ENCODE peak calls at places on chromosomes 3 and 15, in four cellular contexts. T, R, Y and V are unnamed samples.

GRCh38 chr3:142645236-142645793 is 49.1 kb downstream of the PLS1 start:
- DNase-seq in T (no peak), R (no peak), Y (no peak), V (no peak)

GRCh38 chr3:149605902-149606301 is 51.9 kb downstream of the WWTR1 start:
- DNase-seq in T (no peak), R (no peak), Y (no peak), V (no peak)

GRCh38 chr3:99410789-99411311 is 227.5 kb upstream of the COL8A1 start:
- DNase-seq in T (no peak), R (no peak), Y (no peak), V (no peak)

GRCh38 chr3:42014443-42014945 is 52.6 kb upstream of the ULK4 start:
- DNase-seq in T (no peak), R (no peak), Y (no peak), V (no peak)

GRCh38 chr3:142064454-142064853 is 84.9 kb downstream of the TFDP2 start:
- DNase-seq in T (no peak), R (no peak), Y (no peak), V (no peak)

GRCh38 chr3:195003893-195004289 is 267.1 kb downstream of the XXYLT1 start:
- DNase-seq in T (no peak), R (no peak), Y (no peak), V (no peak)

GRCh38 chr3:65878831-65879230 is 159.9 kb downstream of the MAGI1 start:
- DNase-seq in T (no peak), R (no peak), Y (no peak), V (no peak)

GRCh38 chr3:192917258-192917507 is 473 bp downstream of the MB21D2 start:
- DNase-seq in T (no peak), R (no peak), Y (no peak), V (no peak)

GRCh38 chr15:74799843-74800558 is 12.6 kb upstream of the LMAN1L start:
- DNase-seq in T (peak; percentile 77), R (no peak), Y (peak; percentile 59), V (peak; percentile 89)

GRCh38 chr3:196186661-196187573 is 24.3 kb downstream of the ZDHHC19 start:
- DNase-seq in T (no peak), R (no peak), Y (no peak), V (peak; percentile 53)

GRCh38 chr3:4355401-4356224 is 52.4 kb downstream of the SETMAR start:
- DNase-seq in T (peak; percentile 59), R (no peak), Y (peak; percentile 32), V (peak; percentile 56)

GRCh38 chr15:35854398-35854797 is 308.4 kb upstream of the DPH6 start:
- DNase-seq in T (no peak), R (no peak), Y (no peak), V (no peak)

GRCh38 chr15:31360843-31361763 is 34.5 kb downstream of the KLF13 start:
- DNase-seq in T (peak; percentile 52), R (no peak), Y (no peak), V (peak; percentile 83)

GRCh38 chr3:182967218-182968204 is 12.8 kb downstream of the DCUN1D1 start:
- DNase-seq in T (no peak), R (no peak), Y (no peak), V (no peak)

GRCh38 chr3:94645790-94646189 is 582.9 kb downstream of the NSUN3 start:
- DNase-seq in T (no peak), R (no peak), Y (no peak), V (no peak)

GRCh38 chr3:190038050-190038631 is 82.6 kb downstream of the P3H2 start:
- DNase-seq in T (peak; percentile 25), R (peak; percentile 42), Y (peak; percentile 76), V (peak; percentile 71)

GRCh38 chr3:123329636-123330340 is 119.1 kb downstream of the ADCY5 start:
- DNase-seq in T (peak; percentile 35), R (no peak), Y (no peak), V (peak; percentile 43)
- H3K9me3 ChIP-seq in T (no peaks in the 10 kb centered on the region), R (peaks cover 6% of the 10 kb centered on the region), Y (no peaks in the 10 kb centered on the region), V (no peaks in the 10 kb centered on the region)

GRCh38 chr3:74302274-74302673 is 312.2 kb downstream of the CNTN3 start:
- DNase-seq in T (no peak), R (no peak), Y (no peak), V (no peak)

GRCh38 chr3:74304419-74304818 is 310.0 kb downstream of the CNTN3 start:
- DNase-seq in T (no peak), R (no peak), Y (no peak), V (no peak)

GRCh38 chr3:74302959-74303358 is 311.5 kb downstream of the CNTN3 start:
- DNase-seq in T (no peak), R (no peak), Y (no peak), V (no peak)

GRCh38 chr3:74301058-74301457 is 313.4 kb downstream of the CNTN3 start:
- DNase-seq in T (no peak), R (no peak), Y (peak; percentile 35), V (no peak)

DNA sequence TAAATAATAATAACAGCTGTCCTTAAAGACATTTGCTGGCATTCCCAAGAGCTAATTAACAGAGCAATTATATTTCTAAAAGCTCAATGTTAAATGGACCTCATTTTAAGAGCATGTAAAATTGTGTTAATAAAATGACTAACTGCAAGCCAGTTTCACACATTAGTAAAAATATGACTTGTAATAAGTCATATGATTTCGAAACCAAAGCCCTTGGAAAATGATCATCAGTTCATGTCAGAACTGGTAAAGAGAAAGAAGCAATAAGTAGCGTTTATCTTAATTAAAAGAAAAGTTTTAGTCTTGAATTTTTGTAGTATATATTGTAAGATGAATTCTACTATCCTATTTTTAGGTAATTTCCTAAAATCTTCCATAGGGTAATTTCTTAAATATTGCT is 310.7 kb downstream of the CNTN3 start:
- DNase-seq in T (no peak), R (no peak), Y (no peak), V (no peak)
- H3K27ac ChIP-seq in T (no peak overlapping the region), R (no peak overlapping the region), Y (no peak overlapping the region), V (no peak overlapping the region)

DNA sequence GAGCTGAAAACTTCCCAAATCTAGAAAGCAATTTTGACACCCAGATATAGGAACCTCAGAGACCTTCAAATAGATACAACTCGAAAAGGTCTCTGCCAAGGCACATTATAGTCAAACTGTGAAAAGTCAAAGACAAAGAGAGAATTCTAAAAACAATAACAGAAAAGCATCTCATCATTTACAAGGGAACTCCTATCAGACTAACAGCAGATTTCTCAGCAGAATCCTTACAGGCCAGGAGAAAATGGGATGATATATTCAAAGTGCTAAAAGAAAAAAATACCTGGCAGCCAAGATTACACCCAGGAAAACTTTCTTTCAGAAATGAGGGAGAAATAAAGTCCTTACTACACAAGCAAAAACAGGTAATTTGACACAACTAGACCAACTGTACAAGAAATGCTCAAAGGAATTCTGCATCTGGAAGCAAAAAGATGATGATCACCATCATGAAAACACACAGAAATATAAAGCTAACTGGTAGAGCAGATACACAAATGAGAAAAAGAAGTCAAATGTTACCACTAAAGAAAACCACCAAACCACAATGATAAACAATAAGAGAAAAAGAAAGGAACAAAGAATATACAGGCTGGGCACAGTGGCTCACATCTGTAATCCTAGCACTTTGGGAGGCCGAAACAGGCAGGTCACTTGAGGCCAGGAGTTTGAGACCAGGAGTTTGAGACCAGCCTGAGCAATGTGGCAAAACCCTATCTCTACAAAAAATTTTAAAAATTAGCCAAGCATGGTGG is 50.4 kb downstream of the ADAM10 start:
- DNase-seq in T (no peak), R (no peak), Y (no peak), V (no peak)
- H3K9me3 ChIP-seq in T (peaks cover 23% of the 10 kb centered on the region), R (peaks cover 17% of the 10 kb centered on the region), Y (no peaks in the 10 kb centered on the region), V (no peaks in the 10 kb centered on the region)

GRCh38 chr3:112018712-112019111 is 15.8 kb upstream of the TMPRSS7 start:
- DNase-seq in T (no peak), R (no peak), Y (no peak), V (no peak)
- H3K27ac ChIP-seq in T (no peak overlapping the region), R (no peak overlapping the region), Y (no peak overlapping the region), V (no peak overlapping the region)

DNA sequence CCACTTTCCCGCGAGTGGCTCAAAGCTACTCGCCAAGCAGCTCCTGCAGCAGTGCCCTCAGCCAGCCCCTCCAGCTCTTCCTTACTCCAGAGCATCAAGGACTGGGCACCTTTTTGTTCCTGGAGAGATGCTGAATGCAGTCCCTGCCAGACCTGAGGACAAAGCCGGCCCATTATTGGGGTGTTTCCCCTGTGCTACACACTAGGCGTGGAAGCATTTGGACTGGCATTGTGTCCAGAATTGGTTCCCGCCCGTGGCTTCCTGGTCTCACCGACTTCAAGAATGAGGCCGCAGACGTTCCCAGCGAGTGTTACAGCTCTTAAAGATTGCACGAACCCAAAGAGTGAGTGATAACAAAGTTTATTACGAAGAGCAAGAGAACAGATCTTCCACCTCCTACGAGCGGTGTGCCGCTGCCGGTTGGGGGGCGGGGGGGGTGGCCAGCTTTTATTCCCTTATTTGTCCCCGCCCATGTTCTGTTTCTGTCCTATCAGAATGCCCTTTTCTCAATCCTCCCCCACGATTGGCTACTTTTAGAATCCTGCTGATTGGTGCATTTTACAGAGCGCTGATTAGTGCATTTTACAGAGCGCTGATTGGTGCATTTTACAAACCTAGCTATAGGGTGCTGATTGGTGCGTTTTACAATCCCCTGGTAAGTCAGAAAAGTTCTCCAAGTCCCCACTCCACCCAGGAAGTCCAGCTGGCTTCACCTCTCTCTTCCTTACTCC is 62.4 kb downstream of the NSMCE3 start:
- DNase-seq in T (no peak), R (no peak), Y (no peak), V (no peak)
- H3K9me3 ChIP-seq in T (no peaks in the 10 kb centered on the region), R (no peaks in the 10 kb centered on the region), Y (no peaks in the 10 kb centered on the region), V (no peaks in the 10 kb centered on the region)

DNA sequence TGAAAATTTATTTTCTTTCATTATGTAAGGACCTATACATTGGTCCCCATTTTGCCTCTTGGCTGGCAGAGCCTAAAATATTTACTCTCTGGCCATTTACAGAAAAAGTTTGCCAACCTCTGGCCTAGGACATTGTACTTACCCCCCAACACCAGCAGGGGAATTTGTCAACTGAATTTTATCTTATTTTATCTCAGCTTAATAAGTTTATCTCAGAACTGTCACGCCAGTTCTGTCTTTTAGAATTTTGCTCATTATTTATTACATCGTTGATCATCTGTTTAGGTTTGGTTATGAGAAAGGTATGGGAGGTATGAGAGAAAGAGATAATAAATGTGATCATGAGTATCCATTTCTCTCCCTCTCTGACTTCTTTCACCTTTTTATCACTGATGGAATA is 38.3 kb downstream of the CHD2 start:
- DNase-seq in T (no peak), R (no peak), Y (no peak), V (no peak)
- H3K27ac ChIP-seq in T (no peak overlapping the region), R (no peak overlapping the region), Y (peak overlapping the region; percentile 77), V (no peak overlapping the region)